ENCODE peak calls at places on chromosomes 3 and 15, in four cellular contexts. B is activated CD8-positive, alpha-beta memory T cell treated with anti-CD3 and anti-CD28 coated beads, Interleukin-2, amount 50 U/mL, for 48 hours; J is LoVo; Q is fibroblast of pulmonary artery. C is an unnamed sample.

GRCh38 chr3:31562525-31562924 is 29.8 kb downstream of the STT3B start:
- DNase-seq in J (no peak), B (no peak), Q (no peak), C (no peak)

GRCh38 chr3:55615694-55616310 is 128.7 kb upstream of the WNT5A start:
- DNase-seq in B (no peak), J (no peak), Q (no peak), C (no peak)

GRCh38 chr15:67146875-67147381 is 81.5 kb downstream of the SMAD3 start:
- DNase-seq in Q (peak), J (peak), B (no peak), C (no peak)

GRCh38 chr3:139473155-139473771 is 3.1 kb downstream of the RBP2 start:
- DNase-seq in J (peak), Q (no peak), B (no peak), C (no peak)

GRCh38 chr15:69794643-69795461 is 302.9 kb downstream of the TLE3 start:
- DNase-seq in B (no peak), J (peak), Q (peak), C (no peak)

GRCh38 chr15:41629436-41629835 is 30.8 kb upstream of the MGA start:
- DNase-seq in J (no peak), B (no peak), Q (no peak), C (no peak)

GRCh38 chr3:133943639-133944131 is 48.0 kb upstream of the RAB6B start:
- DNase-seq in Q (peak), J (peak), B (peak), C (no peak)

GRCh38 chr15:70535071-70535954 is 228.0 kb downstream of the UACA start:
- DNase-seq in B (peak), Q (no peak), J (no peak), C (no peak)

GRCh38 chr3:195558602-195559001 is 15.5 kb upstream of the PPP1R2 start:
- DNase-seq in Q (peak), B (peak), J (peak), C (no peak)

GRCh38 chr3:111548060-111548459 is 6.1 kb downstream of the CD96 start:
- DNase-seq in Q (peak), B (no peak), J (no peak), C (no peak)

GRCh38 chr3:79976466-79976865 is 208.7 kb upstream of the ROBO1 start:
- DNase-seq in J (no peak), Q (no peak), B (no peak), C (no peak)

GRCh38 chr15:70342141-70342540 is 244.4 kb upstream of the TLE3 start:
- DNase-seq in J (no peak), B (peak), Q (no peak), C (no peak)

GRCh38 chr3:190265795-190266194 is 56.5 kb downstream of the CLDN1 start:
- DNase-seq in Q (peak), B (no peak), J (peak), C (no peak)

GRCh38 chr3:151067158-151067557 is 18.3 kb upstream of the MED12L start:
- DNase-seq in B (no peak), J (no peak), Q (peak), C (no peak)

GRCh38 chr3:54342676-54343075 is 220.3 kb downstream of the CACNA2D3 start:
- DNase-seq in Q (no peak), B (no peak), J (no peak), C (no peak)

GRCh38 chr15:56243117-56243773 is 434 bp downstream of the RFX7 start:
- DNase-seq in J (peak), B (peak), Q (peak), C (peak)

GRCh38 chr3:128478576-128479506 is 12.2 kb upstream of the DNAJB8 start:
- DNase-seq in Q (no peak), J (no peak), B (no peak), C (no peak)

GRCh38 chr3:71893702-71894479 is 108.9 kb upstream of the PROK2 start:
- DNase-seq in B (no peak), Q (no peak), J (no peak), C (no peak)

GRCh38 chr3:100891827-100892226 is 101.4 kb downstream of the ABI3BP start:
- DNase-seq in J (no peak), Q (no peak), B (no peak), C (no peak)

GRCh38 chr3:72821170-72821781 is 27.0 kb downstream of the SHQ1 start:
- DNase-seq in B (no peak), Q (peak), J (peak), C (no peak)

GRCh38 chr3:127990051-127990450 is 62.2 kb upstream of the SEC61A1 start:
- DNase-seq in B (no peak), Q (no peak), J (no peak), C (no peak)

GRCh38 chr3:172787746-172788145 is 37.2 kb downstream of the ECT2 start:
- DNase-seq in Q (peak), J (no peak), B (no peak), C (no peak)

GRCh38 chr15:70476441-70476840 is 286.9 kb downstream of the UACA start:
- DNase-seq in J (no peak), B (no peak), Q (no peak), C (no peak)